ENCODE peak calls at places on chromosome 20, in five cellular contexts. X, D, U, Q and J are unnamed samples.

GRCh38 chr20:51376121-51376520 is 166.4 kb downstream of the NFATC2 start:
- DNase-seq in U (peak; percentile 14), Q (no peak), D (no peak), X (no peak), J (no peak)

GRCh38 chr20:51010043-51010365 is 12.9 kb downstream of the KCNG1 start:
- DNase-seq in X (no peak), Q (no peak), U (no peak), D (no peak), J (no peak)

GRCh38 chr20:23627501-23627900 is 10.3 kb downstream of the CST3 start:
- DNase-seq in X (no peak), Q (no peak), D (no peak), U (no peak), J (no peak)

GRCh38 chr20:55360895-55361294 is 644.4 kb downstream of the CBLN4 start:
- DNase-seq in X (no peak), Q (no peak), D (no peak), U (no peak), J (no peak)

GRCh38 chr20:31967830-31968249 is at the start of gene XKR7:
- DNase-seq in Q (no peak), D (no peak), X (peak; percentile 80), U (peak; percentile 22), J (peak; percentile 58)

GRCh38 chr20:16444056-16444777 is 129.0 kb downstream of the KIF16B start:
- DNase-seq in U (no peak), X (no peak), Q (no peak), D (no peak), J (no peak)

GRCh38 chr20:32013326-32013725 is 3.1 kb downstream of the CCM2L start:
- DNase-seq in X (no peak), U (no peak), Q (no peak), D (no peak), J (no peak)

GRCh38 chr20:10550204-10551118 is 115.4 kb downstream of the SLX4IP start:
- DNase-seq in Q (no peak), D (no peak), U (no peak), X (no peak), J (no peak)

GRCh38 chr20:58719971-58720371 is 27.4 kb downstream of the NPEPL1 start:
- DNase-seq in U (no peak), X (no peak), Q (no peak), D (peak; percentile 3), J (no peak)

GRCh38 chr20:57420571-57421257 is 29.5 kb downstream of the RBM38 start:
- DNase-seq in Q (no peak), X (no peak), U (no peak), D (no peak), J (no peak)

GRCh38 chr20:21074605-21075336 is 31.4 kb downstream of the LINC00237 start:
- DNase-seq in Q (no peak), D (no peak), U (no peak), X (peak; percentile 34), J (no peak)

GRCh38 chr20:43292221-43292620 is 102.5 kb upstream of the PTPRT start:
- DNase-seq in D (no peak), Q (no peak), U (no peak), X (no peak), J (no peak)